ENCODE peak calls at places on chromosomes 3 and 15, in five cellular contexts. G, X, A, Z and I are unnamed samples.

GRCh38 chr3:24529210-24529609 is 34.6 kb upstream of the THRB start:
- DNase-seq in G (no peak), X (peak; percentile 21), A (no peak), Z (no peak), I (no peak)

GRCh38 chr15:27850961-27851636 is 248.0 kb downstream of the OCA2 start:
- DNase-seq in G (no peak), X (no peak), A (no peak), Z (no peak), I (no peak)

GRCh38 chr3:108822167-108822897 is at the start of gene TRAT1:
- DNase-seq in G (no peak), X (no peak), A (no peak), Z (no peak), I (no peak)

GRCh38 chr3:133836497-133837158 is 31.0 kb downstream of the SRPRB start:
- DNase-seq in G (no peak), X (no peak), A (no peak), Z (no peak), I (no peak)

GRCh38 chr3:10763248-10763620 is 52.8 kb upstream of the SLC6A11 start:
- DNase-seq in G (no peak), X (no peak), A (no peak), Z (no peak), I (no peak)

GRCh38 chr3:197317250-197317963 is 19.0 kb upstream of the DLG1 start:
- DNase-seq in G (no peak), X (peak; percentile 80), A (no peak), Z (no peak), I (no peak)

GRCh38 chr3:113639683-113640082 is 56.8 kb downstream of the USF3 start:
- DNase-seq in G (no peak), X (no peak), A (no peak), Z (no peak), I (no peak)

GRCh38 chr3:155304394-155304793 is 10.9 kb upstream of the STRIT1 start:
- DNase-seq in G (no peak), X (no peak), A (no peak), Z (no peak), I (no peak)

GRCh38 chr3:119794971-119795612 is 13.2 kb downstream of the NR1I2 start:
- DNase-seq in G (no peak), X (peak; percentile 55), A (peak; percentile 73), Z (no peak), I (no peak)

GRCh38 chr15:36301931-36302330 is 277.5 kb upstream of the CDIN1 start:
- DNase-seq in G (no peak), X (no peak), A (no peak), Z (no peak), I (no peak)

GRCh38 chr15:40320931-40321371 is 2.5 kb upstream of the INAFM2 start:
- DNase-seq in G (no peak), X (peak; percentile 79), A (peak; percentile 89), Z (no peak), I (no peak)

GRCh38 chr3:193894121-193894863 is 241.7 kb upstream of the HES1 start:
- DNase-seq in G (no peak), X (no peak), A (peak; percentile 5), Z (no peak), I (no peak)

GRCh38 chr3:191425322-191425734 is 35.6 kb upstream of the PYDC2 start:
- DNase-seq in G (no peak), X (no peak), A (no peak), Z (peak; percentile 53), I (no peak)

GRCh38 chr3:153051427-153052095 is 110.5 kb upstream of the RAP2B start:
- DNase-seq in G (no peak), X (peak; percentile 90), A (no peak), Z (peak; percentile 77), I (no peak)

GRCh38 chr3:155323063-155323666 is 29.7 kb upstream of the STRIT1 start:
- DNase-seq in G (no peak), X (peak; percentile 86), A (peak; percentile 90), Z (peak; percentile 59), I (peak; percentile 68)

GRCh38 chr15:101614001-101614585 is 38.1 kb downstream of the TM2D3 start:
- DNase-seq in G (no peak), X (no peak), A (no peak), Z (no peak), I (no peak)

GRCh38 chr3:71228156-71228885 is 355.2 kb downstream of the FOXP1 start:
- DNase-seq in G (no peak), X (no peak), A (no peak), Z (no peak), I (no peak)

GRCh38 chr15:86615411-86615810 is 535.7 kb downstream of the AGBL1 start:
- DNase-seq in G (no peak), X (no peak), A (no peak), Z (no peak), I (no peak)

GRCh38 chr3:15750879-15751278 is 46.9 kb downstream of the ANKRD28 start:
- DNase-seq in G (no peak), X (no peak), A (no peak), Z (no peak), I (no peak)

GRCh38 chr3:50603261-50604109 is 8.1 kb downstream of the CISH start:
- DNase-seq in G (peak; percentile 23), X (no peak), A (no peak), Z (no peak), I (no peak)

GRCh38 chr3:105891101-105891500 is 22.3 kb upstream of the CBLB start:
- DNase-seq in G (no peak), X (no peak), A (no peak), Z (no peak), I (no peak)

GRCh38 chr3:53709256-53709655 is 137.0 kb downstream of the CHDH start:
- DNase-seq in G (no peak), X (no peak), A (no peak), Z (no peak), I (no peak)

GRCh38 chr15:39586387-39587171 is 5.7 kb downstream of the THBS1 start:
- DNase-seq in G (no peak), X (peak; percentile 26), A (no peak), Z (no peak), I (no peak)

GRCh38 chr3:159257954-159258353 is 456.1 kb downstream of the MFSD1 start:
- DNase-seq in G (no peak), X (no peak), A (no peak), Z (no peak), I (no peak)

GRCh38 chr3:144463916-144464315 is 492.3 kb downstream of the DIPK2A start:
- DNase-seq in G (no peak), X (no peak), A (no peak), Z (no peak), I (no peak)

GRCh38 chr3:194246709-194247349 is 104.3 kb downstream of the CPN2 start:
- DNase-seq in G (no peak), X (no peak), A (no peak), Z (no peak), I (no peak)

GRCh38 chr3:129230311-129231019 is 18.9 kb upstream of the COPG1 start:
- DNase-seq in G (no peak), X (peak; percentile 85), A (no peak), Z (peak; percentile 56), I (no peak)

GRCh38 chr3:172946061-172946460 is 195.0 kb downstream of the SPATA16 start:
- DNase-seq in G (no peak), X (no peak), A (no peak), Z (no peak), I (no peak)

GRCh38 chr3:170809975-170810357 is 60.0 kb downstream of the RPL22L1 start:
- DNase-seq in G (no peak), X (peak; percentile 84), A (no peak), Z (no peak), I (no peak)

GRCh38 chr3:32401141-32401540 is 9.5 kb downstream of the CMTM7 start:
- DNase-seq in G (no peak), X (no peak), A (peak; percentile 75), Z (no peak), I (no peak)

GRCh38 chr15:95446854-95447253 is 883.6 kb upstream of the NR2F2 start:
- DNase-seq in G (no peak), X (no peak), A (no peak), Z (no peak), I (no peak)

GRCh38 chr15:71447328-71448250 is 332.3 kb downstream of the THSD4 start:
- DNase-seq in G (no peak), X (peak; percentile 95), A (no peak), Z (no peak), I (no peak)

GRCh38 chr3:112643621-112644236 is 2.8 kb upstream of the CCDC80 start:
- DNase-seq in G (no peak), X (no peak), A (peak; percentile 24), Z (no peak), I (no peak)

DNA sequence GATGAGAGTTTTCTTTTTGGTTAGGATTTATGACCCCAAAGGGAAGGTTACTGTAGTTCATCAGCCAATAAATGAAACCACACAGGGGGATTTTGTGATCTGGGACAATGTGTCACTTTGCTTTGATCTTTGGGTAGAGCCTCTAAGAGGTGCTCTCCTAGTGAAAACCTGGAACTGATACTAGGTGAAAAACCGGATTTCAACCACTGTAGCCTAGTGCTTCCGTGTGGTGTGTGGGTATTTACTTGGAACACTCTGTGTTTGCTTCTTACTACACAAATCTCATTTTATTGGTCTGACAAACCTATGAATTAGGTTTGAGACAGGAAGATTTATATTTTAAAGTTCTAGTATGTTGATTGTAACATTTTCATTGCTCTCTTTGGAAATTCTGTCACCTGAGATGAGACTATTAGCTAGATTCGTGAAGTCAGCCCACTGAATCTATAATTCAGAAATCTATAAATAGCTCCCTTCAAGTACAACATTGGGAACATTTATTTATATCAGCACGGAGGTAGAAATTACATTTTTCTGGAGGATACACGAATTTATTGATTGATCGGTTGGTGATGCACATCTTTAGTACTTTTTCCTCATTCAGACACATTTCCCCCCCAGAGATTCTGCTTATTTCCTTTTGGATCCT is 119.8 kb downstream of the AKAP13 start:
- DNase-seq in G (no peak), X (peak; percentile 52), A (no peak), Z (no peak), I (no peak)
- H3K4me1 ChIP-seq in G (peaks cover 5% of the 10 kb centered on the region), X (peaks cover 19% of the 10 kb centered on the region), A (peaks cover 36% of the 10 kb centered on the region), Z (peaks cover 21% of the 10 kb centered on the region), I (peaks cover 4% of the 10 kb centered on the region)

DNA sequence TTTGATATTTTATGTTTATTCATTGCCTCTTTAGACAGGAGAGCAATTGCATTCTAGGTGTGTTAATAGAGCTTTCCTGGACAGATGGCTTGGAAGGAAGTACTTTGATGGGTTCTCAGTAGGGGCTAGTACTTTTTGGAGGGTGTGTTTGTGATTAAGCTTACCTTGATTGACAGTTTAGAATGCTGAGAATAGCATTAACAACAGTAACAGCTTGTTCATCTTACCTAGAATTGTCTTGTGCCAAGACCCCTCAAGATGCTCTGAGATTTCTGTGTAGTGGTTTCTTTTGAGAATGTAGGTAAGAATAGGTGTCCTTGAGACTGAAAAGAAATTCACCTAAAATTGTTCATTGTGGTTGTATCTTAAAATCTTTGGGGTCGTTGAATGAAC is 6.2 kb downstream of the USP3 start:
- DNase-seq in G (no peak), X (no peak), A (no peak), Z (no peak), I (no peak)
- H3K4me3 ChIP-seq in G (no peak overlapping the region), X (peak overlapping the region; percentile 64), A (no peak overlapping the region), Z (peak overlapping the region; percentile 13), I (no peak overlapping the region)

GRCh38 chr3:13054705-13055285 is 18.4 kb downstream of the IQSEC1 start:
- DNase-seq in G (no peak), X (no peak), A (no peak), Z (no peak), I (no peak)
- H3K27ac ChIP-seq in G (no peak overlapping the region), X (no peak overlapping the region), A (no peak overlapping the region), Z (no peak overlapping the region), I (no peak overlapping the region)

DNA sequence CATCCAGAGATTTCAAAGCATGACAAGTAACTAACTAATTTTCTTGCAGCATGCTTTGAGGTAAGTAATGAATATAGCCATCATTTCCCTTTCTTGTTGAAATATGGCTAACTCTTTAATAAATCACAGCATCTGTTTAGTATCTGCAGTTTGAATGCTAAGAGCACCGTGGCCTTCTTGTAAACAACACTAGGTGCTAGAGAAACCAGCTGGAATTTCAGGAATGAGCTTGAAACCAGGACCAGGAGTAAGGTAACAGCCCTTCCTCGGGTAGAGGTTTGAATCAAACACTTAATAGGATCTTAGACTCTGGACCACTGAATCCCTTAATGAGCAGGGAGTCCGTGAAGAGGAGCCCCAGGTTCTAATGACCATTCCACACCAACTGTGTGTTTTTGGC is 13.6 kb downstream of the CALML4 start:
- DNase-seq in G (no peak), X (no peak), A (peak; percentile 80), Z (no peak), I (no peak)
- H3K4me1 ChIP-seq in G (peaks cover 2% of the 10 kb centered on the region), X (no peaks in the 10 kb centered on the region), A (no peaks in the 10 kb centered on the region), Z (peaks cover 3% of the 10 kb centered on the region), I (no peaks in the 10 kb centered on the region)